ENCODE peak calls at places on chromosomes 7 and 10, in six cellular contexts. N is CD8-positive, alpha-beta memory T cell; R is A549; E is heart right ventricle; G is brain microvascular endothelial cell; T is SJSA1. V is an unnamed sample.

GRCh38 chr10:101207026-101207425 is 22.2 kb downstream of the LBX1 start:
- DNase-seq in R (no peak), E (no peak), G (no peak), N (no peak), T (no peak), V (no peak)

GRCh38 chr7:69598081-69598486 is at the start of gene AUTS2:
- DNase-seq in N (peak), E (peak), T (no peak), R (peak), G (peak), V (no peak)

GRCh38 chr7:28903779-28904538 is 54.2 kb downstream of the TRIL start:
- DNase-seq in N (no peak), G (no peak), R (no peak), T (no peak), E (no peak), V (no peak)

GRCh38 chr10:21141946-21142345 is 244.8 kb upstream of the NEBL start:
- DNase-seq in E (no peak), G (no peak), N (no peak), T (no peak), R (no peak), V (no peak)

GRCh38 chr10:100890141-100890695 is 22.5 kb upstream of the SLF2 start:
- DNase-seq in G (no peak), N (no peak), E (no peak), T (no peak), R (no peak), V (no peak)

GRCh38 chr7:70135656-70136055 is 537.4 kb downstream of the AUTS2 start:
- DNase-seq in E (no peak), R (no peak), G (no peak), T (no peak), N (no peak), V (no peak)

GRCh38 chr7:26348987-26349809 is 57.5 kb downstream of the SNX10 start:
- DNase-seq in G (no peak), E (no peak), N (no peak), T (no peak), R (no peak), V (peak)

GRCh38 chr10:77542860-77543259 is 94.7 kb downstream of the KCNMA1 start:
- DNase-seq in N (no peak), R (no peak), E (no peak), T (no peak), G (no peak), V (no peak)

GRCh38 chr7:100662377-100662776 is 6.1 kb upstream of the ACTL6B start:
- DNase-seq in R (no peak), T (no peak), N (no peak), G (no peak), E (no peak), V (no peak)

GRCh38 chr7:19051767-19052375 is 65.6 kb downstream of the TWIST1 start:
- DNase-seq in R (peak), E (no peak), N (no peak), T (no peak), G (peak), V (no peak)

GRCh38 chr7:918441-919113 is 35.9 kb downstream of the ADAP1 start:
- DNase-seq in G (no peak), T (peak), N (no peak), R (no peak), E (no peak), V (no peak)

GRCh38 chr7:6430271-6430940 is 17.3 kb downstream of the DAGLB start:
- DNase-seq in E (no peak), N (no peak), R (no peak), G (peak), T (no peak), V (no peak)

DNA sequence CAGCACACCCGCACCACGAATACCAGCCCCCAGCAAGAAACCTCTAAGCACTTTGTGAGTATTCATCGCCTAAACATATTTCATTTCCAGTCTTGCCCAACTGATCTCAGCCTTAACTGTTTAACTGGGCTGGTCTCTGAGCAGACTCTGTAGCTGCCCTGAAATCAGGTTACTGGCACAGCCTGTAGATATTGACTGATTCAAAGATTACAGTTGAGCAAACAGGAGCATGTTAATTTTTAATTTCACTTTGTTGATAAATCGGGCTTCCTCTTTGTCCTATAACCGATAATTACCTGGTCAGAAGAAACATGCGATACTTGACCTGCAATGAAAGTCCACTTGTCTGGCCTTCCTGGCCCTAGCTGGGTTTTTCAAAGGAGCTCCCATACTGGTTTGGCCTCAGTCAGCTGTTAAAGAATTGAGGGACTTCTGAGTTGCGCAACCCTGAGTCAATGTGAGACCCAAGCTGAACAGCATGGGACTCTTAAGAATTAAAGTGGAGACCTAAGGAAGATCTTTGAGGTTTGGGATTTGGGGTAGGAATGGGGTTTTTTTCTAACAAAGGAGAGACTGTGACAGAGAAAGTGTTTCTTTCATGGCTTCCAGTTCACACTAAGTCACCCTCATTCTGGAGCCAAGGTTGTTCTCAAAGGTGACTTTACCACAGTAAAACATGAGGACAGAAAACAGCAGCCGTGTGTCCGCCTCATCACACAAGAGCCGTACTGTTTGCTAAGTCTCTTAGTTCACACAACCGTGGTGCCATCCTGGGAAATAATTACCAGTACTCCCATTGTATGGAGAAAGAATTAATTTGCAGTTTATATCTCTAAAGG is 76.0 kb downstream of the PPP1R3C start:
- DNase-seq in R (no peak), T (no peak), N (no peak), G (no peak), E (no peak), V (no peak)
- H3K27ac ChIP-seq in R (peak), T (no peak), N (no peak), G (no peak), E (no peak), V (no peak)

DNA sequence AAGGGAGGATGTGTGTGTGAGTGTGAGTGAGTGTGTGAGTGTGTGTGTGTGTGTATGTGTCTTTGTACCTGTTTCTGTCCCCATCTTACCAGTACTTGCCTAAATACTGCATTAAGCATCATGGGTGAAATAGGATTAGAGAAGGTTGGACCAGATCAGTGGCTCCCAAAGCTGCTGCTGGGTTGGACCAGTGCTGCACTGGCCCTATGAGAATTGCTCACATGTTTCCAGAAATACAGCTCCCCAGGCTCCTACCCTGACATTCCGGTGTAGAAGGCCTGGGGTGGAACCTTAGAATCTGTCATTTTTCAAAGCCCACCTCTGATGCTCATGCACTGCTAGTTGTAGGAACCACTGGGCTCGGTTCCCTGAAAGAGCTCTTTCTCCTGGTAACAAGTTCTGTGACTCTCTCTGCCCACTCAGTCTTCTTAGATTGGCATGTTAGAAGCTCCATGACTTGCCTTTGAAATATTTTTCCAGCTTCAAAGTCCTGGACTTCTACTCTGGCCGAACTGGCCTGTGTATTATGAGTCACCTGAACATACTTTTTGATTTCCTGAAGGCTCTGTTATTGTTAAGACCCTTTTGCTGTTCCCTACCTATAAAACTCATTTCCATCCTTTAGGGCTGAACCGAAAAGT is 224.7 kb downstream of the CUX1 start:
- DNase-seq in R (peak), N (no peak), T (no peak), G (peak), E (no peak), V (no peak)
- H3K27ac ChIP-seq in R (peak), N (no peak), T (no peak), G (no peak), E (no peak), V (peak)

GRCh38 chr10:86785968-86786367 is 29.5 kb downstream of the BMPR1A start:
- DNase-seq in T (no peak), N (no peak), E (no peak), R (no peak), G (no peak), V (no peak)
- H3K27ac ChIP-seq in T (no peak), N (no peak), E (no peak), R (no peak), G (no peak), V (no peak)

GRCh38 chr10:3780766-3781457 is 4.1 kb downstream of the KLF6 start:
- DNase-seq in R (no peak), T (no peak), N (no peak), G (no peak), E (no peak), V (no peak)
- H3K27ac ChIP-seq in R (peak), T (peak), N (peak), G (peak), E (peak), V (peak)

GRCh38 chr10:74586088-74586585 is 240.3 kb upstream of the KAT6B start:
- DNase-seq in T (no peak), R (peak), N (peak), E (no peak), G (no peak), V (no peak)

GRCh38 chr10:74585231-74586087 is 240.9 kb upstream of the KAT6B start:
- DNase-seq in E (no peak), R (no peak), T (no peak), N (peak), G (no peak), V (no peak)

GRCh38 chr10:74589226-74589673 is 237.2 kb upstream of the KAT6B start:
- DNase-seq in G (peak), E (peak), T (peak), N (peak), R (peak), V (peak)

DNA sequence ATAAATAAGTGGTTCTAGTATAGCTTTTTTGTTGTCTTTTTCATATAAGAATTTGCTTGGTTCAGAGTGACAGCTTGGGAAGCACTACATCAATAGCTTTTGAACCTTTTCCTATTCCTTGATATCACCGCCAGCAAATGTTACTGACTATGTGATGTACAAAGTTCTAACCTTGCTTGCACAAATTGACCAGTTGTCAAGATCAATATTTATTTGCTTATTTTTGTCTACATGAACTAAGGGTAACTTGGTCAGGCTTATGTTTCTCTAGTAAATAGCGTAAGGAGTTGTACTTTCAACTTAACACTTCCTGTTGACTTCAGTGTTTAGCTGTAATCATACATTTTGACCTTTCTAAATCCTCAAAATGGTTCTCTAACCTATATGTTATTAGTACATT is 239.3 kb upstream of the KAT6B start:
- DNase-seq in G (no peak), R (no peak), T (no peak), N (no peak), E (no peak), V (no peak)
- H3K27ac ChIP-seq in G (no peak), R (no peak), T (no peak), N (no peak), E (peak), V (no peak)

DNA sequence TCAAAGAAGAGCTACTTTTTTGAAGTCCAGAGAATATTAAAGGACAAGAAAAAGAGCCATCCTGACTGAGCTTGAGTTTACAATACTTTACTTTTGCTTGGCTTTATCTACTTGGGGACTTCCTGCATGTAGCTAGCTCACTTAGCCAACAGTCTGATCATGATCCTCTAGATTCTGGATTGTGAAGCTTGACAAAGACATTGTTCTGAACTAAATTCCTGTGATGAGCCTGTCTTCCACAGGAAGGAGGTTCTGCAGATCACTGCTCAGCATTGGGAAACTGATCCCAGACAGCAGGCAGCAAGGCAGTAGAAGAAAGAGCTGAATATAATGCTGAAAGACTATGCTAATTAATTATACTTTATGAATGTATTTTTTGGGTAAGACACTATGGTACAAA is 296.4 kb downstream of the DGKB start:
- DNase-seq in E (no peak), N (no peak), T (no peak), R (no peak), G (peak), V (no peak)
- H3K27ac ChIP-seq in E (no peak), N (no peak), T (no peak), R (no peak), G (no peak), V (no peak)

GRCh38 chr7:42495251-42495650 is 258.2 kb upstream of the GLI3 start:
- DNase-seq in N (no peak), T (no peak), E (no peak), G (no peak), R (no peak), V (no peak)

GRCh38 chr7:42494199-42494710 is 257.2 kb upstream of the GLI3 start:
- DNase-seq in G (no peak), N (no peak), T (no peak), E (no peak), R (no peak), V (no peak)

GRCh38 chr7:42493436-42494198 is 256.6 kb upstream of the GLI3 start:
- DNase-seq in G (peak), E (peak), N (no peak), T (peak), R (peak), V (no peak)

GRCh38 chr7:42492895-42493294 is 255.9 kb upstream of the GLI3 start:
- DNase-seq in G (no peak), T (no peak), R (no peak), N (no peak), E (no peak), V (no peak)

DNA sequence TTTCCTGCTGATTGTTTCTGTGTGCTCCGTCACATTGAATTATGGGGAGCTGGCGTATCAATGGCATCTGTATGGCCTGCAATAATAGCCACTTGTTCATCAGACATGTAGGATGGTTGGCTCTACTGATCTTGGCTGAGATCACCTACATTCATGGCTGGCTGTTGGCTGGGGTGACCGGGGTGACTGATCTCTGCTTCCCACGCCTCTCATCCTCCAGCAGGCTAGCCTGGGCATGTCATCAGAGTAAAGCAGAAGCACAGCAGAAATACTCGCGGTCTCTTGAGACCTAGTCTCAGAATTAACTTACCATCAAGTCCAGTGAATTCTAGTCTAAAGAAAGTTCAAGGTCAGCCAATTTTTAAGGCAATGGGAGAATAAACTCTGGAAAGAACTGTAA is 257.7 kb upstream of the GLI3 start:
- DNase-seq in G (peak), E (peak), N (no peak), T (no peak), R (no peak), V (peak)
- H3K27ac ChIP-seq in G (no peak), E (peak), N (no peak), T (no peak), R (no peak), V (peak)

V was measured in epithelial cell of prostate.